ENCODE peak calls at places on chromosomes 5 and 9, in four cellular contexts. M is SK-N-SH, T is HCT116, J is HepG2. L is an unnamed sample.

GRCh38 chr9:98658965-98659364 is 49.8 kb downstream of the GABBR2 start:
- DNase-seq in M (no peak), T (no peak), J (no peak), L (no peak)

GRCh38 chr5:149254506-149254905 is 17.2 kb upstream of the AFAP1L1 start:
- DNase-seq in M (no peak), T (no peak), J (no peak), L (no peak)

GRCh38 chr5:82054004-82054710 is 82.3 kb downstream of the ATG10 start:
- DNase-seq in M (no peak), T (no peak), J (no peak), L (no peak)

GRCh38 chr9:18473551-18474279 is at the start of gene ADAMTSL1:
- DNase-seq in M (peak), T (no peak), J (no peak), L (no peak)

GRCh38 chr5:90590-91547 is 1.1 kb upstream of the PLEKHG4B start:
- DNase-seq in M (no peak), T (no peak), J (no peak), L (no peak)

GRCh38 chr9:19252174-19252884 is 21.8 kb downstream of the DENND4C start:
- DNase-seq in M (no peak), T (no peak), J (no peak), L (no peak)

GRCh38 chr5:137036630-137037029 is 462.5 kb downstream of the SPOCK1 start:
- DNase-seq in M (no peak), T (no peak), J (no peak), L (no peak)

GRCh38 chr5:87784869-87785268 is 372.1 kb upstream of the CCNH start:
- DNase-seq in M (no peak), T (no peak), J (no peak), L (no peak)

GRCh38 chr9:136945333-136946227 is 537 bp downstream of the C8G start:
- DNase-seq in M (no peak), T (no peak), J (peak), L (no peak)

GRCh38 chr9:120110520-120110919 is 469.4 kb downstream of the CDK5RAP2 start:
- DNase-seq in M (no peak), T (no peak), J (no peak), L (no peak)

GRCh38 chr5:87541033-87541432 is 128.3 kb upstream of the CCNH start:
- DNase-seq in M (peak), T (peak), J (no peak), L (no peak)

GRCh38 chr9:134551657-134552348 is 89.8 kb upstream of the COL5A1 start:
- DNase-seq in M (no peak), T (no peak), J (no peak), L (no peak)

GRCh38 chr5:154264549-154265196 is 74.1 kb downstream of the GALNT10 start:
- DNase-seq in M (no peak), T (no peak), J (no peak), L (no peak)

GRCh38 chr5:30764704-30765103 is 428.8 kb upstream of the CDH6 start:
- DNase-seq in M (no peak), T (no peak), J (no peak), L (no peak)

GRCh38 chr5:1029270-1029944 is 20.8 kb downstream of the NKD2 start:
- DNase-seq in M (no peak), T (no peak), J (no peak), L (no peak)

GRCh38 chr5:60023255-60023654 is 129.7 kb upstream of the PDE4D start:
- DNase-seq in M (no peak), T (no peak), J (no peak), L (no peak)

GRCh38 chr5:125972706-125973105 is 450.5 kb upstream of the GRAMD2B start:
- DNase-seq in M (no peak), T (no peak), J (no peak), L (no peak)

GRCh38 chr5:103657301-103657700 is 94.7 kb upstream of the NUDT12 start:
- DNase-seq in M (peak), T (no peak), J (no peak), L (no peak)

GRCh38 chr5:98543490-98543889 is 230.0 kb upstream of the RGMB start:
- DNase-seq in M (no peak), T (no peak), J (no peak), L (no peak)

GRCh38 chr9:89167788-89168187 is 10.8 kb downstream of the SHC3 start:
- DNase-seq in M (no peak), T (no peak), J (no peak), L (no peak)

GRCh38 chr9:75866273-75866871 is 24.1 kb upstream of the PCSK5 start:
- DNase-seq in M (peak), T (peak), J (peak), L (no peak)

DNA sequence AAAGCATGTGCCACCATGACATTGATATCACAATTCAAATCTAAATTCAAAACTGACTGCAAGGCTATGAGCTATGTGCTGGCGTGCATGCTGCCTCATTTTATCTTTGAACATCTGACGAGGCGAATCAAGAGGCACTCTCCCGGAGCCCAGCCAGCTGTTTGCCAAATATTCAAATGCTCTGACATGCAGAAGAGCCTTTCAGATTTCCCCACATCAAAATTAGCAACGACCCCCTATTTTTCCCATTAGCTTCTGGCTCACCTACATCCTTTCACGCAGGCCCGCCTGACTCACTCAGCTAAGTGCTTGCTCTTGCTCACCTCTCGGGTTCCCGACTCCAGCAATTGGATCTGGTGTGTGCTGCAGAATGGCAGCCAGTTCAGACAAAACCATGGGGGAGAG is 159.0 kb downstream of the NR2F1-AS1 start:
- DNase-seq in M (peak), T (no peak), J (no peak), L (no peak)
- TF ChIP-seq RAD21 in M (peak), T (no peak), J (no peak), L (no peak)

DNA sequence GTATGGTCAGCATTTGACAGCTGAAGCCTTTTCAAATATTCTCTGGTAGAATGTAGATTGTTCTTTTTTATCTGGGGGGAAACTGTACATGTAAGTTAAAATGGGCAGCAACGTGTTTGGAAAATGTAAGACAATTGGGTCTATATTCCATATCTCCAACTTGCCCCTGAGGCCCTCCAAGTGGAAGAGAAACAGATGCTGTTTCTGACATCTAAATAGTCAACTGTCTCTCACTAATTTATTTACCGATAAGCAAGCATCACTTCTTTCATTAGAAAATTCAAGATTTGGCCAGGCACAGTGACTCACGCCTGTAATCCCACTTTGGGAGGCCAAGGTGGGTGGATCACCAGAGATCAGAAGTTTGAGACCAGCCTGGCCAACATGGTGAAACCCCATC is 120.2 kb upstream of the TBCA start:
- DNase-seq in M (peak), T (no peak), J (no peak), L (no peak)
- TF ChIP-seq JUND in M (no peak), T (no peak), J (no peak), L (no peak)

DNA sequence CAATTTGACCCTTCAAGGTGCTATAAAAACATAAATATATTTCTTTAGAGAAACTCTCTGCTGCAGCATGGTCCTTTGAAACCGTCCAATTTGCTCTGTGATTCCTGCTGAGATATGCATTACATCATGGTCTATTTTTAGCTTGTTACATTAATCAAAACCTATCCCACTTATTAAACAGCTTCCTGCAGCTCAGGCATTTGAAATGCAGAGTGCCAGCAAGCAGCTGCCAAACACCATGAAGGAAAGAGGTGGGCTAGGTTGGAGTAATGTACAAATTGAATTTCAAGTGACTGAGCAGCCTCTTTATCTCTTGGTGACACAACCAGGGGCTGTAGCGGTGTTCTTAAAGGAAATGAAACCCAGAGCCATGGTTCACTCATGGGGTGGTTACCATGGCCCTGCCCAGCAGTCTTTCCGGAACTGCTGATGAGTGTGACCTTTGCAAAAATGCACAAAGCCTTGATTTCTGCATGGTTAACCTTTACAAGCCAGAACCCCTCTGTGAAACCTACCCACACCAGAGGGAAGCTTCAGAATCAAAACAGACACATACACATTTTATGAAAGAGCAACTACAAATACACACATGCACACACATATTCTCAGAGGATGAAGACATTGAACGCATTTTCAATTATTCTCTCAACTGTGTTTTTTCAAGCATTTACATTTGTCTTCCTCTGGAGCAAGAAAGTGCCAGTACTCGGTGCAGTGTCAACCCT is 155.8 kb upstream of the ZNF608 start:
- DNase-seq in M (no peak), T (no peak), J (no peak), L (peak)
- TF ChIP-seq RAD21 in M (no peak), T (no peak), J (no peak), L (peak)

DNA sequence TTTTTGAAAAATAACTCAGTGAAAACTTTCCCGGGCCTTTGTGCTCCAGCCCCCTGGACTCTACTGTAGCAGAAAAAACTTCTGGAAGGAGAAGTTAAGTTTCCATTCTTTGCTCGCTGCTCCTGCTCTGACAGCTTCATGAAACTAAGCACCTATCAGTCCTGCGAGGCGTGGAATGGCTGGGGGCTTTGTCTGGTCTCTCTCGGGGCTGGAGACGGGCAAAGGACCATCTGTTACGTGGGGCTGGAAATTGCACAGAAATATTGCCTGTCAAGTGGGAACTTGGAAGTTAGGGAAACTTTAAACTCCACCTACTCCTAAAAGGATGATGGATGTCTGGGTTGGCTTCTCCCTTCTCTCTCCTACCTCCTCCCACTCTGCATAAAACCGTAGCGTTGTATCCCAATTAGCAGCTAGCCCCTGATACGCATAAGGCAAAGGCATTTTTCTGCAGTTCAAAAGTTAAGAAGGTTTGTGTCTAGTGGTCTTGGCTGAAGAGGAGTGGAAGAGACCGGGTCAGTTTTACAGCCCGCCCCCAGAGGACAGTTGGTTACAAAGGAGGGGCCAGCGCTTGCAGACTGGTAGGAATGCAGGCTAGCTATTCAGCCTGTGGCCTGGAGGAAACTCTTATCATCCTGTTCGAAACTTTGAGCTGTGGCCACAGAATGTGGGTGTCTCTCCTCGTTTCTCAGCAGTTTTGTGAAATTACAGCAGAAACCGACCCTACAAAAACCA is 1.2 kb downstream of the FBXL7 start:
- DNase-seq in M (peak), T (no peak), J (no peak), L (no peak)
- TF ChIP-seq JUND in M (no peak), T (no peak), J (no peak), L (no peak)

DNA sequence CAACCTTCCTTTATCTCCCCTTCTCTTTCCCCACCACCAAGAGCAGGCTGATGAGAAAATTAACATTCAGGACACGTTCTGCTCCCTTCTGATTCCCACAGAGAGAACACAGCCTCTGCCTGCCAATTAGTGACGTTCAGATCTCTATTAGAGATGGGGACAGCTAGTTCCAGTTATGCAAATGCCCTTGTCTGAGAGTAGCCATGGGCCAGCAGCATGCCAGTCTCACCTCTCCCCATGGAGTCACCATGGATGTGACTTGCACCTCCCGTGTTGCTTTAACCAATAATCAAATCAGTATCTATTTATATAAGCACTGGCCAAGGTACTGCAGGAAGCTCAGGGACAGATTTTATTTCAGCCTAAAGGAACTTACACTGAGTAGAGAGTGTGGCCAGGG is 61.3 kb downstream of the KCNIP1 start:
- DNase-seq in M (no peak), T (no peak), J (no peak), L (no peak)
- TF ChIP-seq RAD21 in M (no peak), T (no peak), J (no peak), L (no peak)

GRCh38 chr5:127680579-127680978 is 22.6 kb upstream of the CCDC192 start:
- DNase-seq in M (no peak), T (no peak), J (no peak), L (no peak)

GRCh38 chr5:127685662-127686061 is 17.5 kb upstream of the CCDC192 start:
- DNase-seq in M (no peak), T (no peak), J (no peak), L (no peak)

GRCh38 chr5:127686424-127686823 is 16.8 kb upstream of the CCDC192 start:
- DNase-seq in M (no peak), T (no peak), J (no peak), L (no peak)

GRCh38 chr5:127683006-127683405 is 20.2 kb upstream of the CCDC192 start:
- DNase-seq in M (no peak), T (no peak), J (no peak), L (no peak)

DNA sequence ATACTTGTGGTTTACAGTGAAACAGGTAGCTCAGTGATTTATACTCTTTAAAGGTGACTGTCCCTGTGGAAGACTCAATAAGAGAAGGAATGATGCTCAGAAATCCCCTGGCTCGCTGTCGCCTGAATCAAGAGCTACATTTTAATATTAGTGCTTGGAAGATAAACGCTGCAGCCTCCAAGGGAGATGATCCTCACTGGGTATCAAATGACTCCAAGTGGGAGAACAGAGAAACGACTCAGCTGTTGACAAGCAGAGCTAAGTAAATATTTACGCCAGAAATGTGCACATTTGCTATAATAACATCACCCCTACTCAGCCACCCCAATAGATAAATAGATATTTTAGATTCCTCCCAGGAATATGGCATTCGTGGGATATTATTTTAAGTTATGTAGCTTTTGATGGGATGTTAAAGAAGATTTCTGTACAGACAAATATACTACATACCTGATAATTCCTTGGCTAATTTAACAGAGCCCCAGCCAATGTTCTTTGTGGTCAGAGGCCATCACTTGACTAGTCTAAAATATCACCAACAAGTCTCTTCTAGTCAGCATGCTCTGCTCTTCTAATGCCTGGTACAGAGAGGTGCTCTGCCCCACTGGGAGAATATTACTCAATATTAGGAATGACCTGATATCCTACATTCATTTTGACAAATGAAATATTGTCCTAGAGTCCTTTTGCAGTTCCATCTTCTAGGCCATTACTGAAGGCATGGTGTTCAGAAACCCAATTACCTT is 18.3 kb upstream of the CCDC192 start:
- DNase-seq in M (no peak), T (no peak), J (no peak), L (no peak)
- TF ChIP-seq JUND in M (no peak), T (no peak), J (no peak), L (no peak)

GRCh38 chr5:167348286-167348926 is 943.0 kb upstream of the WWC1 start:
- DNase-seq in M (no peak), T (no peak), J (no peak), L (no peak)
- TF ChIP-seq RAD21 in M (no peak), T (no peak), J (no peak), L (no peak)